ENCODE peak calls at places on chromosomes 12 and 14, in six cellular contexts. K is endodermal cell, Z is AG10803, N is lung, T is mesothelial cell of epicardium, B is tibial artery. J is an unnamed sample.

GRCh38 chr14:49970474-49971147 is 77.7 kb downstream of the ARF6 start:
- DNase-seq in K (no peak), Z (peak), N (no peak), T (no peak), B (no peak), J (no peak)

GRCh38 chr14:24296341-24297157 is 3.0 kb downstream of the DHRS1 start:
- DNase-seq in K (peak), Z (peak), N (peak), T (peak), B (no peak), J (peak)

GRCh38 chr12:100106861-100107260 is 35.8 kb downstream of the BLTP3B start:
- DNase-seq in K (no peak), Z (no peak), N (no peak), T (no peak), B (no peak), J (no peak)

GRCh38 chr12:50825372-50825838 is 17.3 kb upstream of the TMPRSS12 start:
- DNase-seq in K (no peak), Z (peak), N (no peak), T (no peak), B (no peak), J (no peak)

GRCh38 chr12:124906606-124907261 is 7.7 kb downstream of the UBC start:
- DNase-seq in K (peak), Z (peak), N (peak), T (peak), B (peak), J (peak)

GRCh38 chr12:77122661-77123060 is 57.3 kb upstream of the E2F7 start:
- DNase-seq in K (no peak), Z (peak), N (no peak), T (no peak), B (no peak), J (no peak)

GRCh38 chr12:131775124-131775903 is 52.9 kb upstream of the MMP17 start:
- DNase-seq in K (no peak), Z (no peak), N (no peak), T (no peak), B (no peak), J (no peak)

GRCh38 chr14:32576088-32576795 is 247.1 kb downstream of the AKAP6 start:
- DNase-seq in K (peak), Z (peak), N (peak), T (peak), B (no peak), J (no peak)

GRCh38 chr12:27970391-27970980 is 2.0 kb downstream of the PTHLH start:
- DNase-seq in K (peak), Z (peak), N (no peak), T (peak), B (no peak), J (no peak)

GRCh38 chr12:121423253-121423652 is 23.3 kb downstream of the RNF34 start:
- DNase-seq in K (no peak), Z (no peak), N (no peak), T (no peak), B (no peak), J (no peak)

GRCh38 chr12:39431002-39431796 is 11.7 kb downstream of the KIF21A start:
- DNase-seq in K (no peak), Z (peak), N (no peak), T (no peak), B (no peak), J (no peak)

GRCh38 chr12:109582636-109583035 is 9.0 kb downstream of the MVK start:
- DNase-seq in K (peak), Z (no peak), N (peak), T (no peak), B (no peak), J (no peak)

GRCh38 chr12:116406529-116406928 is 129.0 kb upstream of the MED13L start:
- DNase-seq in K (peak), Z (peak), N (peak), T (no peak), B (peak), J (no peak)

GRCh38 chr14:68711551-68712437 is 81.1 kb downstream of the ZFP36L1 start:
- DNase-seq in K (no peak), Z (no peak), N (no peak), T (no peak), B (no peak), J (no peak)

GRCh38 chr14:24196071-24197061 is 1.1 kb upstream of the TM9SF1 start:
- DNase-seq in K (no peak), Z (peak), N (no peak), T (no peak), B (no peak), J (no peak)

GRCh38 chr12:41418586-41418985 is 230.5 kb downstream of the PDZRN4 start:
- DNase-seq in K (peak), Z (no peak), N (no peak), T (no peak), B (no peak), J (no peak)

GRCh38 chr12:122035292-122035691 is 13.6 kb downstream of the BCL7A start:
- DNase-seq in K (no peak), Z (no peak), N (peak), T (no peak), B (peak), J (no peak)

GRCh38 chr14:21933681-21934080 is 260.1 kb upstream of the OR4E1 start:
- DNase-seq in K (no peak), Z (no peak), N (no peak), T (no peak), B (no peak), J (no peak)
- TF ChIP-seq CTCF in K (peak), Z (no peak), N (no peak), T (peak), B (no peak), J (no peak)

GRCh38 chr14:103281496-103282231 is 52.4 kb upstream of the EIF5 start:
- DNase-seq in K (peak), Z (peak), N (no peak), T (no peak), B (no peak), J (peak)
- TF ChIP-seq CTCF in K (peak), Z (peak), N (no peak), T (no peak), B (no peak), J (peak)

DNA sequence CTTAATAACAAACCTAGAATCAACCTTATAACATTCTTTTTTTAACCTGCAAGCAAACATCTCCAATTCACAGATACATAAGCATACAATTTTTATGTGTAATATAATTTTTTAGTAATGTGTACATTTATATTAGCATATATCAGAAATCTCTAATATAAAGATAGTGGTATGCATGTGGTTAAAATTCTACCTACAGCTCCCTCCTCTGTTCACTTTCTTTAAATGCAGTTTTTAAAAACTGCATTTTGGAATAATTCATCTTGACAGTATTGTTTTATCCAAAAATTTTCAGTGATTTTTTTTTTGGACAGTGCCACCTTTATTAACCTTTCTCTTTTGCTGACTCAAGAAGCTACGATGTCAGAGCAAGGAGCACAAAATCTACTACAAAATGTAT is 13.2 kb upstream of the RXYLT1 start:
- DNase-seq in K (no peak), Z (no peak), N (no peak), T (no peak), B (no peak), J (no peak)
- TF ChIP-seq CTCF in K (peak), Z (peak), N (no peak), T (no peak), B (peak), J (peak)

DNA sequence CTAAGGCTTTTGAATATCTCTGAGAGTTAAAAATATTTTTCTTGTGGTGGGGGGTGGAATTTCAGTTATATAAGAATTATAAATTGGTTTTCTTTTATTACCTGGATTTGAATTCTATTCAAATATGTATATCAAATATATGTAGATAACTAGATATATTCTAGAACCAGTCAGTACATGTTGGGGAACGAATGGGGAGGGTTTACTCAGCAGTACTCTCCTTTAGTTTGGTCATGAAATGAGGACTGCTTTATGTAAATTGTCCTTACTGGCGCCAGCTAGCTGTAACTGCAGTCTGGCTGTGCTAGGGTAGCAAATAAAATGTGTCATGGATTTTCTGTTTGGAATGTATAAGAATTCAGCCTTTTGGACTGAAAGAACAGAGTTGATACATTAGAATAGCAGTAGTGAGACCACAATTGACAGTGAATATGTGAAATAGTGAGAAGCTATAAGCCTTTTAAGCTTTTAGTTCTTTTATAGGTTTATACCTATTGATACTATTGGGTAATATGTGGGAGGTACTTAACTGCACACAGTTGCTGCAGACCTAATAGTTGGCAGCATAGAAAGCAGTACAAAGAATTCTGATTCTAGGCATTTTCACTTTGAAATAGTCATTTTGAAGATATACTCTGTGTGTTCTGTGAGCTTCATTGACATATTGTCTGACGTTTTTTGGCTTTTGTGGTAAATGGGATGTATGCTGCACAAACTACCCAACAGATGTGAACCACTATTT is 29.0 kb downstream of the ATF7IP start:
- DNase-seq in K (no peak), Z (peak), N (no peak), T (no peak), B (no peak), J (no peak)
- TF ChIP-seq CTCF in K (peak), Z (no peak), N (no peak), T (peak), B (peak), J (peak)

DNA sequence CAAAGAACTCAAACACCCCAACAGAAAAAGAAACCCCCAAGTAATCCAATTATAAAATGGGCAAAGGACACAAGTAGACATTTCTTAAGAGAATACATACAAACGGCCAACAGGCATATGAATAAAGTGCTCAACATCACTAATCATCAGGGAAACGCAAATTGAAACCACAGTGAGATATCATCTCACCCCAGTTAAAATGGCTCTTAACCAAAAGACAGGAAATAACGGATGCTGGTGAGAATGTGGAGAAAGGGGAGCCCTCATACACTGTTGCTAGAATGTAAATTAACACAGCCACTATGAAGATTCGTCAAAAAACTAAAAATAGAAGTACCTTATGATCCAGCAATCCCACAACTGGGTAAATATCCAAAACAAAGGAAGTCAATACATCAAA is 52.4 kb downstream of the CLMN start:
- DNase-seq in K (no peak), Z (no peak), N (no peak), T (no peak), B (no peak), J (no peak)
- TF ChIP-seq CTCF in K (no peak), Z (no peak), N (no peak), T (no peak), B (no peak), J (no peak)

GRCh38 chr14:91835920-91836843 is 31.2 kb downstream of the TC2N start:
- DNase-seq in K (peak), Z (no peak), N (peak), T (peak), B (peak), J (no peak)
- TF ChIP-seq CTCF in K (peak), Z (no peak), N (no peak), T (no peak), B (no peak), J (no peak)

GRCh38 chr12:69069479-69069878 is 136.5 kb upstream of the CPM start:
- DNase-seq in K (no peak), Z (no peak), N (no peak), T (no peak), B (no peak), J (no peak)
- TF ChIP-seq CTCF in K (no peak), Z (no peak), N (no peak), T (no peak), B (no peak), J (no peak)

GRCh38 chr14:101559624-101560533 is 1.4 kb upstream of the DIO3 start:
- DNase-seq in K (peak), Z (peak), N (no peak), T (peak), B (no peak), J (no peak)

GRCh38 chr14:101559250-101559623 is 2.1 kb upstream of the DIO3 start:
- DNase-seq in K (no peak), Z (no peak), N (no peak), T (no peak), B (no peak), J (no peak)

GRCh38 chr14:101561897-101562490 is 699 bp downstream of the DIO3 start:
- DNase-seq in K (no peak), Z (no peak), N (no peak), T (no peak), B (no peak), J (no peak)

GRCh38 chr14:101561145-101561896 is at the start of gene DIO3:
- DNase-seq in K (peak), Z (no peak), N (no peak), T (peak), B (peak), J (no peak)

GRCh38 chr14:101560534-101561113 is 671 bp upstream of the DIO3 start:
- DNase-seq in K (no peak), Z (no peak), N (no peak), T (no peak), B (no peak), J (no peak)
- TF ChIP-seq CTCF in K (no peak), Z (no peak), N (no peak), T (no peak), B (no peak), J (no peak)

DNA sequence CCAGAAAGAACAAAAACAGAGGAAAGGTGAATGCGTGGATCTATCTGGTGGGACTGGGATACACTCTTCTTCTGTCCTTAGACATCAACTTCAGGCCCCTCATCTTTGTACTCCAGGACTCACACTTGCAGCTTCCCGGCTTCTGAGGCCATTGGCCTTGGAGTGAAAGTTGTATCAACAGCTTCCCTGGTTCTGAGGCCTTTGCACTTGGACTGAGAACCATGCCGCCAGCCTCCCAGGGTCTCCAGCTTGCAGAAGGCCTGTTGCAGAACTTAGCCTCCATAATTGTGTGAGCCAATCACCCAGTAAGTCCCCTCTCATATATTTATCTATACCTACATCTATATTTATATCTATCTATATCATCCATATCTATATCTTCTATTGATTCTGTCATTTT is 218.4 kb downstream of the SOX5 start:
- DNase-seq in K (no peak), Z (no peak), N (no peak), T (no peak), B (no peak), J (no peak)
- TF ChIP-seq CTCF in K (no peak), Z (no peak), N (no peak), T (no peak), B (no peak), J (no peak)